ENCODE peak calls at places on chromosomes 2 and 18, in nine cellular contexts. W is GM23338, L is ascending aorta, Q is heart right ventricle, I is mammary epithelial cell, V is sigmoid colon, R is A549, Z is thoracic aorta, B is brain microvascular endothelial cell. U is an unnamed sample.

GRCh38 chr2:94872088-94872618 is 923 bp downstream of the TEKT4 start:
- DNase-seq in W (no peak), L (no peak), Q (no peak), I (no peak), V (no peak), R (no peak), Z (no peak), B (no peak), U (no peak)

GRCh38 chr2:74385396-74385795 is 5.3 kb upstream of the DCTN1 start:
- DNase-seq in W (peak; percentile 18), L (peak; percentile 60), Q (no peak), I (no peak), V (no peak), R (no peak), Z (no peak), B (no peak), U (no peak)

GRCh38 chr18:50590625-50591024 is 30.7 kb downstream of the MAPK4 start:
- DNase-seq in W (no peak), L (no peak), Q (no peak), I (no peak), V (no peak), R (no peak), Z (no peak), B (no peak), U (no peak)

GRCh38 chr2:9518780-9519179 is 36.9 kb downstream of the ADAM17 start:
- DNase-seq in W (no peak), L (no peak), Q (no peak), I (no peak), V (no peak), R (no peak), Z (no peak), B (no peak), U (no peak)

GRCh38 chr2:214019229-214019972 is 391.5 kb upstream of the VWC2L start:
- DNase-seq in W (no peak), L (peak; percentile 72), Q (peak; percentile 6), I (peak; percentile 91), V (no peak), R (peak; percentile 38), Z (peak; percentile 52), B (peak; percentile 96), U (peak; percentile 83)

GRCh38 chr2:196181484-196181883 is 10.1 kb upstream of the STK17B start:
- DNase-seq in W (no peak), L (no peak), Q (no peak), I (no peak), V (no peak), R (no peak), Z (no peak), B (no peak), U (no peak)

GRCh38 chr2:179655627-179656026 is 205.8 kb downstream of the ZNF385B start:
- DNase-seq in W (no peak), L (no peak), Q (no peak), I (peak; percentile 56), V (no peak), R (no peak), Z (no peak), B (no peak), U (no peak)

GRCh38 chr2:127768775-127769479 is 42.0 kb downstream of the WDR33 start:
- DNase-seq in W (no peak), L (no peak), Q (no peak), I (peak; percentile 7), V (no peak), R (no peak), Z (no peak), B (no peak), U (no peak)

GRCh38 chr2:79369127-79369526 is 143.7 kb upstream of the CTNNA2 start:
- DNase-seq in W (peak; percentile 10), L (no peak), Q (no peak), I (no peak), V (no peak), R (no peak), Z (no peak), B (no peak), U (no peak)

GRCh38 chr2:162282765-162283425 is 35.6 kb downstream of the IFIH1 start:
- DNase-seq in W (no peak), L (no peak), Q (no peak), I (no peak), V (no peak), R (no peak), Z (no peak), B (no peak), U (no peak)

GRCh38 chr2:65407240-65407639 is 25.2 kb downstream of the SPRED2 start:
- DNase-seq in W (no peak), L (no peak), Q (no peak), I (no peak), V (no peak), R (no peak), Z (no peak), B (no peak), U (no peak)
- H3K27ac ChIP-seq in W (no peak overlapping the region), L (no peak overlapping the region), Q (no peak overlapping the region), I (no peak overlapping the region), V (no peak overlapping the region), R (no peak overlapping the region), Z (no peak overlapping the region), B (no peak overlapping the region), U (no peak overlapping the region)

GRCh38 chr2:200308421-200309295 is 2.2 kb downstream of the SPATS2L start:
- DNase-seq in W (peak; percentile 30), L (no peak), Q (no peak), I (peak; percentile 25), V (no peak), R (no peak), Z (no peak), B (no peak), U (no peak)

GRCh38 chr2:200309296-200309846 is 2.9 kb downstream of the SPATS2L start:
- DNase-seq in W (no peak), L (no peak), Q (no peak), I (no peak), V (no peak), R (no peak), Z (no peak), B (no peak), U (no peak)

GRCh38 chr2:200311139-200311538 is 4.6 kb downstream of the SPATS2L start:
- DNase-seq in W (no peak), L (no peak), Q (no peak), I (no peak), V (no peak), R (no peak), Z (no peak), B (no peak), U (no peak)

GRCh38 chr2:200308001-200308400 is 1.5 kb downstream of the SPATS2L start:
- DNase-seq in W (no peak), L (no peak), Q (no peak), I (peak; percentile 29), V (no peak), R (no peak), Z (no peak), B (no peak), U (no peak)

DNA sequence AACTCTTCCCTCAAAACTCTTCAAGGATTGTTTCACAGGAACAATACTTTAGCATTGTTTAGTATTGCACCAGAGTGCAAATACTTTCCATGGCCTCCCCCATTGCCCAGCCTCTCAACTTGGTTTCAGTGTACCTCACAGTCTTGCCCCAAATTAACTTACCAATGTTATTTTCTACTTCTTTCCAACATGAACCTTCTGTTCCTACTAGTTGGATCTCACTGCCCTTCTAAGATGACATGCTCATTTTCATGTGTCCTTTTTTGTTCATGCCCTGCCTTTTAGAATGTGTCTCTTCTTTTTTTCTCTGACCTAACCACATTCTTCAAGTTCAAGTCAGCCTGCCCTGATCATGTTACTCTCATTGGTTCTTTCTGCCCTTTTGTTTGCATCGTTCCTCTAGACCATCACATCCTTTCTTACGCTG is 4.1 kb downstream of the SPATS2L start:
- DNase-seq in W (peak; percentile 59), L (no peak), Q (no peak), I (no peak), V (no peak), R (no peak), Z (no peak), B (peak; percentile 64), U (no peak)
- H3K4me3 ChIP-seq in W (peak overlapping the region; percentile 84), L (no peak overlapping the region), Q (no peak overlapping the region), I (no peak overlapping the region), V (no peak overlapping the region), R (no peak overlapping the region), Z (no peak overlapping the region), B (no peak overlapping the region), U (no peak overlapping the region)

DNA sequence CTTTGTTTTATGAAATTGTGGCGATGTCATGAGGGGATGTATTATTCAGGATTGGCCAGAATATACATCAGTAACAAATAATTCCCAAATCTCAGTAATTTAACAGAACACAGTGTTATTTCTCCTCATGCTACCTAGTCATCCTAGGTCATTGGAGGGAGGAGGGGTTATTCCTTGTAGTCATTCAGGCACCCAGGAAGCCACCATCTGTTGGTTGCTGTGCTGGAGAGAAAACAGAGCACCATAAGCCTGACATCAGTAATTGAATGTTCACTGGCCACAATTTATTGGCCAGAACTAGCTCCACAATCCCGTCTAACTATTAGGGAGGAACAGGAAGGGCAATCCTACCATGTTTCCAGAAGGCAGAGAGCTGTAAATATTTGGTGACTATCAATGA is 303.5 kb upstream of the CELF4 start:
- DNase-seq in W (no peak), L (no peak), Q (no peak), I (no peak), V (no peak), R (no peak), Z (no peak), B (no peak), U (peak; percentile 67)
- H3K27ac ChIP-seq in W (no peak overlapping the region), L (no peak overlapping the region), Q (no peak overlapping the region), I (no peak overlapping the region), V (no peak overlapping the region), R (no peak overlapping the region), Z (no peak overlapping the region), B (no peak overlapping the region), U (no peak overlapping the region)

DNA sequence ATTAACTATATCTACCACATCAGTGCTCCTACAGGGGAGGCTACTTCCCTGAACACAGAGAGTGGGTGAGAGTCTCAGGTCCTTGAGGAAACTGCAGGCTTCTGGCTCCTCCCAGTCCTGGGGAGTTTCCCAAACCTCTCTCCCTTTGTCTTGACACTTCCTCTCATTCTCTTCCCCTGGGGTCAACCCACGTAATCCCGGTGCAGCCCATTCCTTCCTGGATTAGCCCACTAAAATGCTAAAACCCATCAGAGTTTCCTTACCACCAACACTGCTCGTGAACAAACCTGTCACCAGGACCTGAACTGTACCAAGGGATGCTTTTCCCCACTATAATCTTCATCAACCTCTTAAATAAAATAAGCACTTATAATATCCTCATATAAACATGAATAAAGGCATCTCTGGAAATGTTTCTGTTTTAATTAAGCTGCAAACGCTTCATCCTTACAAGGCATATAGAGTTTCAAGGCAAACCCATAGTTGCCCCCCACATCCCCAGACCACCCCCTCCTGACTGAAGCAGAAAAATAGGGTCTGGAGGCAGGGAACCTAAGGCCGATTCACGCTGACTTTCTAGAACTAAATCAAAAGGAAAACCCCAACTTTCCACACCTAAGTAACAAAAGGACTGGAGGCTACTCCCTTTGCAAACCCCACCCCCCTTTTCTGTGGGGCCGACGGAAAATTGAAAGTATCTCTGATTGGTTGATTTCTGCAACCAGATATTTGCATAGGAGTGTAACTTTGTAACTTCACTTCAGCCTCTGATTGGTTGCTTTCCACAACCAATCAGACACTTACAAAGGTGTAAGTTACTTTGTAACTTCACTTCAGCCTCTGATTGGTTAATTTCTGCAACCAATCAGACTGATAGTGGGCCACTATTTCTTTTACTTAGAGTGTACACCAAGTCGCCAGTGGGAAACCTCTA is 19.0 kb downstream of the TMSB10 start:
- DNase-seq in W (peak; percentile 78), L (no peak), Q (peak; percentile 85), I (peak; percentile 74), V (peak; percentile 36), R (no peak), Z (no peak), B (peak; percentile 33), U (no peak)
- H3K4me3 ChIP-seq in W (no peak overlapping the region), L (no peak overlapping the region), Q (peak overlapping the region; percentile 45), I (no peak overlapping the region), V (no peak overlapping the region), R (peak overlapping the region; percentile 32), Z (no peak overlapping the region), B (no peak overlapping the region), U (no peak overlapping the region)

U was measured in adrenal gland.